ENCODE peak calls at places on chromosomes 7 and 10, in seven cellular contexts. R, I, D, J, M, G and B are unnamed samples.

GRCh38 chr10:86688398-86688921 is 20.1 kb downstream of the LDB3 start:
- DNase-seq in J (peak; percentile 80), I (peak; percentile 73), G (peak; percentile 68), M (peak; percentile 45), R (peak; percentile 56), D (peak; percentile 62), B (peak; percentile 65)

GRCh38 chr10:18224626-18225445 is 84.6 kb downstream of the CACNB2 start:
- DNase-seq in R (no peak), J (peak; percentile 44), M (no peak), D (no peak), G (no peak), I (no peak), B (peak; percentile 45)

GRCh38 chr7:11579141-11579540 is 252.9 kb downstream of the THSD7A start:
- DNase-seq in R (no peak), J (no peak), M (no peak), G (no peak), D (no peak), I (no peak), B (no peak)

GRCh38 chr10:94193466-94193924 is 169.2 kb downstream of the NOC3L start:
- DNase-seq in G (no peak), J (no peak), R (no peak), D (no peak), I (no peak), M (peak; percentile 6), B (no peak)

GRCh38 chr7:111238891-111239290 is 148.0 kb downstream of the LRRN3 start:
- DNase-seq in I (no peak), G (no peak), D (no peak), J (no peak), R (no peak), M (no peak), B (no peak)

GRCh38 chr7:140562921-140563600 is 77.6 kb downstream of the DENND2A start:
- DNase-seq in I (no peak), J (no peak), D (no peak), G (no peak), R (no peak), M (no peak), B (no peak)

GRCh38 chr7:105675873-105676484 is 94.7 kb upstream of the EFCAB10 start:
- DNase-seq in D (no peak), R (peak; percentile 67), M (no peak), G (no peak), I (peak; percentile 71), J (no peak), B (peak; percentile 39)

GRCh38 chr10:22599048-22599561 is 115.3 kb downstream of the PIP4K2A start:
- DNase-seq in I (no peak), G (no peak), R (no peak), J (no peak), M (peak; percentile 63), D (peak; percentile 78), B (no peak)

GRCh38 chr10:20608503-20608902 is 288.6 kb downstream of the NEBL start:
- DNase-seq in G (no peak), I (no peak), M (no peak), J (no peak), R (no peak), D (no peak), B (no peak)

GRCh38 chr10:46022978-46023702 is 7.3 kb downstream of the NCOA4 start:
- DNase-seq in M (peak; percentile 75), I (peak; percentile 97), D (peak; percentile 82), R (peak; percentile 93), G (peak; percentile 61), J (peak; percentile 91), B (peak; percentile 93)
- TF ChIP-seq CTCF in M (peak; percentile 39), I (peak; percentile 24), D (peak; percentile 28), R (peak; percentile 43), G (peak; percentile 33), J (no peak), B (no peak)

GRCh38 chr10:132641401-132641800 is 103.8 kb downstream of the INPP5A start:
- DNase-seq in G (no peak), I (peak; percentile 10), J (peak; percentile 10), M (no peak), D (no peak), R (peak; percentile 10), B (peak; percentile 3)

GRCh38 chr10:132641966-132642731 is 104.6 kb downstream of the INPP5A start:
- DNase-seq in J (no peak), D (no peak), G (no peak), R (no peak), I (peak; percentile 17), M (no peak), B (no peak)

GRCh38 chr10:132639470-132639869 is 101.9 kb downstream of the INPP5A start:
- DNase-seq in R (no peak), I (no peak), J (no peak), M (no peak), G (no peak), D (no peak), B (no peak)

GRCh38 chr10:132642732-132643008 is 105.1 kb downstream of the INPP5A start:
- DNase-seq in M (no peak), J (peak; percentile 2), D (no peak), R (no peak), I (no peak), G (no peak), B (no peak)

GRCh38 chr10:132640326-132641125 is 102.9 kb downstream of the INPP5A start:
- DNase-seq in D (no peak), M (no peak), R (peak; percentile 12), I (peak; percentile 5), G (no peak), J (peak; percentile 14), B (peak; percentile 5)
- H3K4me1 ChIP-seq in D (peaks cover 4% of the 10 kb centered on the region), M (peaks cover 6% of the 10 kb centered on the region), R (peaks cover 44% of the 10 kb centered on the region), I (peaks cover 26% of the 10 kb centered on the region), G (no peaks in the 10 kb centered on the region), J (no peaks in the 10 kb centered on the region), B (peaks cover 8% of the 10 kb centered on the region)

DNA sequence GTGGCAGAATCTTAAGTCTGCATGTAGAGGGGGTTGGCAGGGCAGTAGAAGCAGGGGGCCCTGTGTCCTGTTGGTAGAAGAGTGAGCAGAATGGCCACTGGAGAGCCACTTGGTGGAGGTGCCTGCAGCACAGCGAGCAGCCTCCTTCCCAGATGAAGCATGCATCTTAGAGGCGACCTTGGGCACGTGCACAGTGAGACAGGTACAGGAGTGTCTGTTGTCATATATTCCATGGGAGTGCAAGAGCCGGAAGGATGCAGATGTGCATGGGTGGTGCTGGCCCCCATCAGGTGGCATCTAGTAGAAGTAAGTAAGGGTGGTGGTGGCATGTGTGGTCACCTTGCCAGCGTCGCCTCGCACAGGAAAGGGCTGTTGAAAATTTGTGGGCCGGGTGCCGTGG is 53.9 kb downstream of the CUX1 start:
- DNase-seq in M (no peak), I (no peak), R (no peak), D (no peak), J (no peak), G (peak; percentile 66), B (no peak)
- H3K27ac ChIP-seq in M (no peak overlapping the region), I (no peak overlapping the region), R (no peak overlapping the region), D (peak overlapping the region; percentile 97), J (no peak overlapping the region), G (peak overlapping the region; percentile 97), B (no peak overlapping the region)

DNA sequence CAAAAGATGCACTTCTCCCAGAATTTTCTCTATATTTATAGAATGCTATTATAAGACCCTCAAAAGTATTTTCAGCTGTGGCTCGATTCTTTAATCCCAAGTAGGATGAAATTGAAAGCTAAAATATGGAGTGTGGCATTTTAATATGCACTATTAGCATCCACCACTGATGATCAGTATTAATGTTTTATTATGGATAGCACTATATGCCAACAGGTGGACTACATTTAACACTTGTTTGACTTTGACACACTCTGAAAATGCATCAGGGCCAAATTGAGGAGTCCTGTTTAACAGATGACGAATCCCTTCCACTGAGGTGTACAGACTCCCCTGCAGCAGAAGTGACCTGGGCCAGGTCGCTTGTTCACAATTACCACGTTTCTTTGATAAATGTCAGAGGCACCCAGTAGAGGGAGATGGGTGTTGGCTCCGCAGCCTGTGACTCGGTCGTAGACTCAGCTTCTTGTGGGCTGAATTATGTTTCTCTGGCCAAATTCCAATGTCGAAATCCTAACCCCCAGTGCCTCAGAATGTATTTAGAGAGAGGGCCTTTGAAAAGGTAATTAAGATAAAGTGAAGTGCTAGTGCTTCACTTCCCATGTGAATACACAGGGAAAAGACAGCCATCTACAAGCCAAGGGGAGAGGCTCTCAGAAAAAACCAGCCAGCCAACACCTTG is 48.1 kb downstream of the WIPF3 start:
- DNase-seq in I (no peak), G (no peak), J (peak; percentile 36), D (peak; percentile 63), M (no peak), R (no peak), B (no peak)
- TF ChIP-seq CTCF in I (no peak), G (no peak), J (peak; percentile 42), D (peak; percentile 40), M (peak; percentile 36), R (peak; percentile 10), B (no peak)